ENCODE peak calls at places on chromosomes 11 and 22, in six cellular contexts. J is activated CD4-positive, alpha-beta T cell treated with anti-CD3 and anti-CD28 coated beads, Interleukin-2, amount 10 ng/mL, durations not matched to agents 7 days and 5 days; X is fibroblast of the conjunctiva; T is HFFc6; A is OCI-LY7; Y is nephron progenitor cell. Z is an unnamed sample.

GRCh38 chr22:43406186-43406790 is 5.5 kb upstream of the MPPED1 start:
- DNase-seq in J (no peak), X (no peak), T (no peak), A (no peak), Y (no peak), Z (no peak)

GRCh38 chr22:39496131-39496838 is 5.8 kb upstream of the MIEF1 start:
- DNase-seq in J (peak; percentile 70), X (no peak), T (peak; percentile 44), A (peak; percentile 71), Y (peak; percentile 76), Z (peak; percentile 67)

GRCh38 chr11:123531325-123531724 is 101.3 kb downstream of the GRAMD1B start:
- DNase-seq in J (no peak), X (no peak), T (no peak), A (no peak), Y (no peak), Z (no peak)

GRCh38 chr11:61793829-61794204 is 1.1 kb downstream of the FEN1 start:
- DNase-seq in J (no peak), X (no peak), T (no peak), A (no peak), Y (no peak), Z (no peak)

GRCh38 chr11:69385832-69386415 is 92.0 kb downstream of the MYEOV start:
- DNase-seq in J (no peak), X (no peak), T (no peak), A (no peak), Y (no peak), Z (no peak)

GRCh38 chr22:32352681-32353080 is 5.0 kb upstream of the RFPL3 start:
- DNase-seq in J (no peak), X (no peak), T (no peak), A (no peak), Y (no peak), Z (no peak)

GRCh38 chr11:75386912-75387311 is 12.4 kb upstream of the RPS3 start:
- DNase-seq in J (no peak), X (no peak), T (no peak), A (no peak), Y (no peak), Z (no peak)

GRCh38 chr11:17691550-17691949 is 27.8 kb upstream of the MYOD1 start:
- DNase-seq in J (no peak), X (no peak), T (no peak), A (no peak), Y (no peak), Z (no peak)

GRCh38 chr11:68118753-68119448 is 2.3 kb downstream of the CHKA start:
- DNase-seq in J (no peak), X (no peak), T (no peak), A (peak; percentile 74), Y (no peak), Z (no peak)

GRCh38 chr11:62054484-62055121 is 69.2 kb upstream of the INCENP start:
- DNase-seq in J (peak; percentile 23), X (peak; percentile 37), T (peak; percentile 10), A (peak; percentile 11), Y (no peak), Z (no peak)

GRCh38 chr11:124923296-124923695 is 4.2 kb downstream of the HEPN1 start:
- DNase-seq in J (peak; percentile 35), X (no peak), T (no peak), A (no peak), Y (no peak), Z (no peak)

GRCh38 chr22:23072911-23073491 is 2.7 kb downstream of the GNAZ start:
- DNase-seq in J (no peak), X (no peak), T (peak; percentile 75), A (no peak), Y (no peak), Z (no peak)

Z was measured in brain microvascular endothelial cell.